ENCODE peak calls at places on chromosome 15, in four cellular contexts. C, Q, A and D are unnamed samples.

GRCh38 chr15:26073430-26074333 is 210.6 kb upstream of the ATP10A start:
- DNase-seq in C (no peak), Q (no peak), A (no peak), D (no peak)

GRCh38 chr15:38389924-38390542 is 63.9 kb upstream of the FAM98B start:
- DNase-seq in C (peak), Q (no peak), A (no peak), D (peak)

GRCh38 chr15:58755956-58756355 is 6.4 kb upstream of the ADAM10 start:
- DNase-seq in C (no peak), Q (no peak), A (no peak), D (no peak)

GRCh38 chr15:99635145-99635544 is 69.4 kb downstream of the MEF2A start:
- DNase-seq in C (no peak), Q (no peak), A (no peak), D (no peak)

GRCh38 chr15:69634860-69635259 is 182.2 kb downstream of the RPLP1 start:
- DNase-seq in C (no peak), Q (no peak), A (no peak), D (no peak)

GRCh38 chr15:70095387-70096214 is 2.1 kb downstream of the TLE3 start:
- DNase-seq in C (no peak), Q (no peak), A (peak), D (no peak)

GRCh38 chr15:52071570-52071969 is 41.0 kb downstream of the BCL2L10 start:
- DNase-seq in C (no peak), Q (no peak), A (no peak), D (no peak)

GRCh38 chr15:100926258-100926657 is 7.1 kb downstream of the LRRK1 start:
- DNase-seq in C (no peak), Q (no peak), A (no peak), D (no peak)

GRCh38 chr15:60005352-60006202 is 1.5 kb downstream of the FOXB1 start:
- DNase-seq in C (no peak), Q (no peak), A (no peak), D (no peak)

GRCh38 chr15:91151781-91152563 is 51.9 kb downstream of the SV2B start:
- DNase-seq in C (no peak), Q (no peak), A (no peak), D (no peak)